ENCODE peak calls at places on chromosomes 16 and 17, in eight cellular contexts. One of them, this sample, is unnamed. For H3K4me1, the result is how much of the 10 kb centered on the place peaks cover.

GRCh38 chr17:83122834-83123233 is 43.4 kb downstream of the METRNL start:
- DNase-seq in HCT116: no peak
- DNase-seq in cardiac muscle cell: no peak
- DNase-seq in gastrocnemius medialis: no peak
- DNase-seq in psoas muscle: no peak
- DNase-seq in heart left ventricle: no peak
- DNase-seq in lung: no peak
- DNase-seq in heart right ventricle: no peak
- DNase-seq in this sample: no peak

GRCh38 chr17:82302991-82303943 is 14.1 kb downstream of the CD7 start:
- DNase-seq in heart right ventricle: no peak
- DNase-seq in psoas muscle: no peak
- DNase-seq in HCT116: no peak
- DNase-seq in lung: no peak
- DNase-seq in heart left ventricle: no peak
- DNase-seq in cardiac muscle cell: no peak
- DNase-seq in gastrocnemius medialis: no peak
- DNase-seq in this sample: no peak

GRCh38 chr16:58409316-58409973 is 17.2 kb downstream of the GINS3 start:
- DNase-seq in heart left ventricle: peak
- DNase-seq in cardiac muscle cell: peak
- DNase-seq in lung: no peak
- DNase-seq in gastrocnemius medialis: peak
- DNase-seq in psoas muscle: peak
- DNase-seq in heart right ventricle: peak
- DNase-seq in HCT116: no peak
- DNase-seq in this sample: no peak

GRCh38 chr17:9771465-9771864 is 19.9 kb downstream of the DHRS7C start:
- DNase-seq in heart right ventricle: no peak
- DNase-seq in lung: no peak
- DNase-seq in gastrocnemius medialis: no peak
- DNase-seq in psoas muscle: no peak
- DNase-seq in HCT116: no peak
- DNase-seq in heart left ventricle: no peak
- DNase-seq in cardiac muscle cell: no peak
- DNase-seq in this sample: no peak

GRCh38 chr17:49229805-49230600 is 584 bp downstream of the PHOSPHO1 start:
- DNase-seq in HCT116: no peak
- DNase-seq in cardiac muscle cell: no peak
- DNase-seq in gastrocnemius medialis: no peak
- DNase-seq in psoas muscle: no peak
- DNase-seq in heart right ventricle: peak
- DNase-seq in heart left ventricle: no peak
- DNase-seq in lung: no peak
- DNase-seq in this sample: no peak

GRCh38 chr16:20319406-20319805 is 7.9 kb downstream of the GP2 start:
- DNase-seq in psoas muscle: no peak
- DNase-seq in cardiac muscle cell: no peak
- DNase-seq in gastrocnemius medialis: no peak
- DNase-seq in lung: no peak
- DNase-seq in heart left ventricle: no peak
- DNase-seq in HCT116: no peak
- DNase-seq in heart right ventricle: no peak
- DNase-seq in this sample: no peak

GRCh38 chr16:11253995-11254912 is 1.8 kb downstream of the SOCS1 start:
- DNase-seq in lung: no peak
- DNase-seq in heart right ventricle: no peak
- DNase-seq in HCT116: no peak
- DNase-seq in heart left ventricle: no peak
- DNase-seq in psoas muscle: no peak
- DNase-seq in cardiac muscle cell: no peak
- DNase-seq in gastrocnemius medialis: no peak
- DNase-seq in this sample: no peak

GRCh38 chr16:88775825-88776224 is 9.2 kb downstream of the PIEZO1 start:
- DNase-seq in HCT116: no peak
- DNase-seq in psoas muscle: no peak
- DNase-seq in heart right ventricle: no peak
- DNase-seq in gastrocnemius medialis: no peak
- DNase-seq in lung: no peak
- DNase-seq in heart left ventricle: no peak
- DNase-seq in cardiac muscle cell: no peak
- DNase-seq in this sample: no peak

GRCh38 chr17:5584383-5584951 is at the start of gene NLRP1:
- DNase-seq in heart left ventricle: peak
- DNase-seq in HCT116: peak
- DNase-seq in heart right ventricle: peak
- DNase-seq in cardiac muscle cell: peak
- DNase-seq in gastrocnemius medialis: peak
- DNase-seq in psoas muscle: peak
- DNase-seq in lung: peak
- DNase-seq in this sample: peak
- H3K4me1 ChIP-seq in heart left ventricle: under half
- H3K4me1 ChIP-seq in HCT116: under half
- H3K4me1 ChIP-seq in heart right ventricle: under half
- H3K4me1 ChIP-seq in cardiac muscle cell: under half
- H3K4me1 ChIP-seq in gastrocnemius medialis: under half
- H3K4me1 ChIP-seq in psoas muscle: under half
- H3K4me1 ChIP-seq in lung: under half
- H3K4me1 ChIP-seq in this sample: under half

GRCh38 chr17:73230088-73230487 is 31.6 kb downstream of the CPSF4L start:
- DNase-seq in heart left ventricle: no peak
- DNase-seq in heart right ventricle: no peak
- DNase-seq in gastrocnemius medialis: no peak
- DNase-seq in HCT116: no peak
- DNase-seq in psoas muscle: no peak
- DNase-seq in lung: no peak
- DNase-seq in cardiac muscle cell: no peak
- DNase-seq in this sample: no peak

GRCh38 chr17:73231363-73231762 is 30.3 kb downstream of the CPSF4L start:
- DNase-seq in gastrocnemius medialis: no peak
- DNase-seq in HCT116: no peak
- DNase-seq in cardiac muscle cell: peak
- DNase-seq in heart left ventricle: no peak
- DNase-seq in heart right ventricle: no peak
- DNase-seq in lung: no peak
- DNase-seq in psoas muscle: no peak
- DNase-seq in this sample: no peak

GRCh38 chr17:73234746-73235145 is 26.9 kb downstream of the CPSF4L start:
- DNase-seq in psoas muscle: no peak
- DNase-seq in cardiac muscle cell: no peak
- DNase-seq in heart left ventricle: no peak
- DNase-seq in gastrocnemius medialis: no peak
- DNase-seq in HCT116: no peak
- DNase-seq in lung: no peak
- DNase-seq in heart right ventricle: no peak
- DNase-seq in this sample: no peak

GRCh38 chr17:73232587-73233373 is 28.9 kb downstream of the CPSF4L start:
- DNase-seq in heart left ventricle: peak
- DNase-seq in heart right ventricle: no peak
- DNase-seq in cardiac muscle cell: peak
- DNase-seq in psoas muscle: no peak
- DNase-seq in HCT116: no peak
- DNase-seq in gastrocnemius medialis: peak
- DNase-seq in lung: no peak
- DNase-seq in this sample: no peak

GRCh38 chr17:73231841-73232586 is 29.7 kb downstream of the CPSF4L start:
- DNase-seq in lung: peak
- DNase-seq in heart right ventricle: peak
- DNase-seq in heart left ventricle: peak
- DNase-seq in psoas muscle: peak
- DNase-seq in gastrocnemius medialis: peak
- DNase-seq in cardiac muscle cell: peak
- DNase-seq in HCT116: peak
- DNase-seq in this sample: peak
- H3K4me1 ChIP-seq in lung: under half
- H3K4me1 ChIP-seq in heart right ventricle: under half
- H3K4me1 ChIP-seq in heart left ventricle: under half
- H3K4me1 ChIP-seq in psoas muscle: under half
- H3K4me1 ChIP-seq in gastrocnemius medialis: under half
- H3K4me1 ChIP-seq in cardiac muscle cell: under half
- H3K4me1 ChIP-seq in HCT116: under half
- H3K4me1 ChIP-seq in this sample: under half

DNA sequence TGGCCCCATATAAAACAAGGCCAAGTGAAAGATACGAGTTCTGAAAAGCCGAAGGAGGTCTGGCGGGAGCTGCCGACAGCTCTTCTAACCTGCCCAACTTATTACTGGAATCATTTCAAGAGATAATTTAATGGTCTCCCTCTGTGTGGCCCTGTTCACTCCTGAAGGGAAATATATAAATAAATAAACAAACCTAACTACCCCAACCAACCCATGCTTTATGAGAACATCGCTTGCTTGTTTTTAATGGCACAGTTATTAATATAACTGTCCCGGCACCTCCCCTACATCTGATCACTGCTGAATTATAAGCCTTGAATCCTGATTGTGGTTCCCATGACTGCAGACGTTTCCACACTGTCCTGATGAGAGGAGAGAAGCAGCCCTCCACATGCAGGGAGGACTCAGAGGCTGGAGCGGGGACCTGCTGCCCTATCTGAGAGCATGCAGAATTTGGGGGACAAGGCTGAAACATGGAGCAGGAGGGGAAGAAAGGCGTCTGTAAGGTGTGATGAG is 22.2 kb downstream of the CDK5RAP3 start:
- DNase-seq in gastrocnemius medialis: no peak
- DNase-seq in heart left ventricle: no peak
- DNase-seq in heart right ventricle: no peak
- DNase-seq in HCT116: no peak
- DNase-seq in lung: no peak
- DNase-seq in cardiac muscle cell: no peak
- DNase-seq in psoas muscle: no peak
- DNase-seq in this sample: no peak
- H3K4me1 ChIP-seq in gastrocnemius medialis: under half
- H3K4me1 ChIP-seq in heart left ventricle: under half
- H3K4me1 ChIP-seq in heart right ventricle: under half
- H3K4me1 ChIP-seq in HCT116: under half
- H3K4me1 ChIP-seq in lung: under half
- H3K4me1 ChIP-seq in cardiac muscle cell: under half
- H3K4me1 ChIP-seq in psoas muscle: under half
- H3K4me1 ChIP-seq in this sample: under half

GRCh38 chr16:70694517-70695218 is 8.8 kb upstream of the MTSS2 start:
- DNase-seq in gastrocnemius medialis: no peak
- DNase-seq in HCT116: no peak
- DNase-seq in lung: no peak
- DNase-seq in cardiac muscle cell: no peak
- DNase-seq in psoas muscle: no peak
- DNase-seq in heart left ventricle: no peak
- DNase-seq in heart right ventricle: peak
- DNase-seq in this sample: no peak

GRCh38 chr16:70695351-70696070 is 9.7 kb upstream of the MTSS2 start:
- DNase-seq in psoas muscle: peak
- DNase-seq in cardiac muscle cell: no peak
- DNase-seq in gastrocnemius medialis: peak
- DNase-seq in HCT116: no peak
- DNase-seq in heart left ventricle: peak
- DNase-seq in lung: peak
- DNase-seq in heart right ventricle: peak
- DNase-seq in this sample: no peak

GRCh38 chr16:70696952-70697600 is 11.2 kb upstream of the MTSS2 start:
- DNase-seq in gastrocnemius medialis: no peak
- DNase-seq in psoas muscle: no peak
- DNase-seq in lung: peak
- DNase-seq in heart left ventricle: no peak
- DNase-seq in heart right ventricle: no peak
- DNase-seq in HCT116: no peak
- DNase-seq in cardiac muscle cell: no peak
- DNase-seq in this sample: no peak

GRCh38 chr16:70697601-70698170 is 11.8 kb upstream of the MTSS2 start:
- DNase-seq in lung: no peak
- DNase-seq in psoas muscle: no peak
- DNase-seq in gastrocnemius medialis: no peak
- DNase-seq in cardiac muscle cell: no peak
- DNase-seq in HCT116: no peak
- DNase-seq in heart left ventricle: no peak
- DNase-seq in heart right ventricle: no peak
- DNase-seq in this sample: no peak

DNA sequence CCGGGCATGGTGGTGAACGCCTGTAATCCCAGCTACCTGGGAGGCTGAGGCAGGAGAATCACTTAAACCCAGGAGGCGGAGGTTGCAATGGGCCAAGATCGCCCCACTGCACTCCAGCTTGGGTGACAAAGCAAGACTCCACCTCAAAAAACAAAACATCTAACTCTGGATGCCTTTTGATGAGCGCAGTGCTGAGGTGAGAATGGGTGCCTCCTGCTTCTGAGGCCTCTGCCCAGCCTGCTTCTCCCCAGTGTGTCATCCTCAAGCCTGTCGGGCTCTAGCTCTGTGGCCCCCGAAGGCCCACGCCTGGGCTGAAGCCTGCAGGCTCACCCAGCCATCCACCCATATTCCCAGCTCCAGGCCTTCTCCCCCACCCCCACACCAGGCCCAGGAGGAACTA is 10.5 kb upstream of the MTSS2 start:
- DNase-seq in heart left ventricle: no peak
- DNase-seq in heart right ventricle: no peak
- DNase-seq in psoas muscle: no peak
- DNase-seq in cardiac muscle cell: no peak
- DNase-seq in gastrocnemius medialis: no peak
- DNase-seq in lung: no peak
- DNase-seq in HCT116: no peak
- DNase-seq in this sample: no peak
- H3K4me1 ChIP-seq in heart left ventricle: half or more
- H3K4me1 ChIP-seq in heart right ventricle: half or more
- H3K4me1 ChIP-seq in psoas muscle: half or more
- H3K4me1 ChIP-seq in cardiac muscle cell: half or more
- H3K4me1 ChIP-seq in gastrocnemius medialis: half or more
- H3K4me1 ChIP-seq in lung: under half
- H3K4me1 ChIP-seq in HCT116: under half
- H3K4me1 ChIP-seq in this sample: half or more

GRCh38 chr16:66516808-66517585 is 32.9 kb downstream of the TK2 start:
- DNase-seq in HCT116: peak
- DNase-seq in heart right ventricle: peak
- DNase-seq in heart left ventricle: peak
- DNase-seq in lung: peak
- DNase-seq in psoas muscle: peak
- DNase-seq in gastrocnemius medialis: peak
- DNase-seq in cardiac muscle cell: peak
- DNase-seq in this sample: peak
- H3K4me1 ChIP-seq in HCT116: half or more
- H3K4me1 ChIP-seq in heart right ventricle: half or more
- H3K4me1 ChIP-seq in heart left ventricle: under half
- H3K4me1 ChIP-seq in lung: under half
- H3K4me1 ChIP-seq in psoas muscle: half or more
- H3K4me1 ChIP-seq in gastrocnemius medialis: under half
- H3K4me1 ChIP-seq in cardiac muscle cell: under half
- H3K4me1 ChIP-seq in this sample: half or more

DNA sequence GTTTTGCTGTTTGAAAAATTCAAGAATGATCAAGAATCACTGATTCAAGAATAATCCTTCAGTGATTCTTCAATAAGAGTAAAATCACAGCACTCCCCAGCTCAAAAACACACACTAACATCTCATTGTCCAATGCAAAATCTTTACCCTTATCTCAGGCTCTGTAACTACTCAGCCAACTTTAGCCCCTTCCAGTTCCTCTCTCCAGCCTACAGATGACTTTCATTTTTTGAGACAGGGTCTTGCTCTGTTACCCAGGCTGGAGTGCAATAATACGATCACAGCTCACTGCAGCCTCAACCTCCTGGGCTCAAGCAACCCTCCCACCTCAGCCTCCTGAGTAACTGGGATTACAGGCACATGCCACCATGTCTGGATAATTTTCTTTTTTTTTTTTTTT is 25.0 kb downstream of the STAT3 start:
- DNase-seq in HCT116: no peak
- DNase-seq in heart left ventricle: no peak
- DNase-seq in cardiac muscle cell: no peak
- DNase-seq in lung: no peak
- DNase-seq in heart right ventricle: no peak
- DNase-seq in gastrocnemius medialis: no peak
- DNase-seq in psoas muscle: no peak
- DNase-seq in this sample: no peak
- H3K4me1 ChIP-seq in HCT116: under half
- H3K4me1 ChIP-seq in heart left ventricle: half or more
- H3K4me1 ChIP-seq in cardiac muscle cell: under half
- H3K4me1 ChIP-seq in lung: half or more
- H3K4me1 ChIP-seq in heart right ventricle: half or more
- H3K4me1 ChIP-seq in gastrocnemius medialis: half or more
- H3K4me1 ChIP-seq in psoas muscle: half or more
- H3K4me1 ChIP-seq in this sample: half or more